ENCODE peak calls at places on chromosomes 2 and 18, in six cellular contexts. F, H, W, O, S and V are unnamed samples.

GRCh38 chr2:134897932-134898331 is 20.7 kb upstream of the CCNT2 start:
- DNase-seq in F (no peak), H (peak; percentile 24), W (no peak), O (no peak), S (no peak), V (no peak)

GRCh38 chr2:190916829-190917228 is 36.2 kb downstream of the GLS start:
- DNase-seq in F (no peak), H (no peak), W (no peak), O (no peak), S (no peak), V (no peak)

GRCh38 chr2:35080231-35080905 is 1275.2 kb upstream of the CRIM1 start:
- DNase-seq in F (no peak), H (no peak), W (no peak), O (no peak), S (no peak), V (no peak)

GRCh38 chr2:126981476-126981875 is 82.8 kb downstream of the TEX51 start:
- DNase-seq in F (peak; percentile 41), H (no peak), W (no peak), O (no peak), S (no peak), V (no peak)

GRCh38 chr18:71045331-71046065 is 756.7 kb downstream of the SOCS6 start:
- DNase-seq in F (no peak), H (no peak), W (no peak), O (no peak), S (no peak), V (no peak)

GRCh38 chr2:187224989-187225388 is 223.1 kb downstream of the CALCRL start:
- DNase-seq in F (no peak), H (peak; percentile 98), W (peak; percentile 54), O (no peak), S (peak; percentile 68), V (no peak)

GRCh38 chr2:42099431-42100173 is 51.8 kb downstream of the PKDCC start:
- DNase-seq in F (no peak), H (no peak), W (no peak), O (no peak), S (no peak), V (no peak)

GRCh38 chr2:120589782-120590608 is 145.7 kb upstream of the GLI2 start:
- DNase-seq in F (peak; percentile 22), H (no peak), W (no peak), O (no peak), S (no peak), V (no peak)

GRCh38 chr2:177174456-177174855 is 38.1 kb upstream of the HNRNPA3 start:
- DNase-seq in F (no peak), H (no peak), W (no peak), O (no peak), S (no peak), V (no peak)

GRCh38 chr2:128494640-128495321 is 176.1 kb upstream of the HS6ST1 start:
- DNase-seq in F (no peak), H (no peak), W (no peak), O (no peak), S (no peak), V (no peak)

GRCh38 chr18:76619342-76620315 is 124.6 kb upstream of the ZNF516 start:
- DNase-seq in F (no peak), H (peak; percentile 72), W (no peak), O (no peak), S (peak; percentile 65), V (no peak)

GRCh38 chr2:189860161-189860560 is 75.9 kb downstream of the PMS1 start:
- DNase-seq in F (no peak), H (no peak), W (no peak), O (no peak), S (no peak), V (no peak)

GRCh38 chr2:233075966-233076339 is 15.8 kb downstream of the INPP5D start:
- DNase-seq in F (no peak), H (peak; percentile 57), W (no peak), O (no peak), S (no peak), V (peak; percentile 82)

GRCh38 chr18:12890500-12890899 is 6.5 kb upstream of the PTPN2 start:
- DNase-seq in F (peak; percentile 45), H (peak; percentile 56), W (no peak), O (no peak), S (no peak), V (no peak)

GRCh38 chr2:167987558-167987957 is 259.8 kb downstream of the STK39 start:
- DNase-seq in F (no peak), H (no peak), W (no peak), O (no peak), S (no peak), V (no peak)

GRCh38 chr18:57772387-57772799 is 30.7 kb downstream of the ATP8B1 start:
- DNase-seq in F (peak; percentile 72), H (no peak), W (no peak), O (no peak), S (no peak), V (no peak)

GRCh38 chr2:209425082-209426071 is 1.5 kb downstream of the MAP2 start:
- DNase-seq in F (peak; percentile 32), H (peak; percentile 64), W (no peak), O (no peak), S (no peak), V (no peak)

GRCh38 chr2:237141556-237141955 is 55.9 kb downstream of the COPS8 start:
- DNase-seq in F (no peak), H (no peak), W (no peak), O (no peak), S (no peak), V (no peak)

GRCh38 chr2:236579746-236580315 is 10.2 kb downstream of the ACKR3 start:
- DNase-seq in F (no peak), H (no peak), W (no peak), O (no peak), S (no peak), V (no peak)

GRCh38 chr2:181235683-181236459 is 221.3 kb upstream of the ITGA4 start:
- DNase-seq in F (no peak), H (no peak), W (no peak), O (no peak), S (no peak), V (peak; percentile 82)

GRCh38 chr2:120390381-120391055 is 44.6 kb downstream of the INHBB start:
- DNase-seq in F (no peak), H (no peak), W (no peak), O (no peak), S (no peak), V (no peak)

GRCh38 chr2:233369462-233369861 is 15.2 kb downstream of the DGKD start:
- DNase-seq in F (no peak), H (no peak), W (no peak), O (no peak), S (no peak), V (no peak)

GRCh38 chr18:3448845-3449701 is 899 bp upstream of the TGIF1 start:
- DNase-seq in F (peak; percentile 91), H (peak; percentile 69), W (no peak), O (peak; percentile 60), S (peak; percentile 59), V (peak; percentile 44)

GRCh38 chr2:213152065-213152794 is 818 bp upstream of the IKZF2 start:
- DNase-seq in F (peak; percentile 27), H (peak; percentile 66), W (no peak), O (peak; percentile 26), S (peak; percentile 56), V (no peak)

GRCh38 chr2:109124982-109125594 is 3.9 kb upstream of the SH3RF3 start:
- DNase-seq in F (no peak), H (peak; percentile 19), W (no peak), O (no peak), S (peak; percentile 23), V (no peak)
- TF ChIP-seq CREB1 in F (no peak), H (no peak), W (no peak), O (no peak), S (no peak), V (no peak)

GRCh38 chr2:223100061-223100511 is 48.1 kb downstream of the KCNE4 start:
- DNase-seq in F (no peak), H (no peak), W (no peak), O (no peak), S (no peak), V (no peak)
- TF ChIP-seq CREB1 in F (no peak), H (no peak), W (no peak), O (no peak), S (no peak), V (no peak)

GRCh38 chr2:119265693-119266066 is 42.0 kb downstream of the STEAP3 start:
- DNase-seq in F (no peak), H (no peak), W (no peak), O (no peak), S (no peak), V (no peak)

GRCh38 chr2:119264781-119265692 is 41.4 kb downstream of the STEAP3 start:
- DNase-seq in F (peak; percentile 51), H (peak; percentile 84), W (no peak), O (peak; percentile 71), S (peak; percentile 71), V (peak; percentile 7)

GRCh38 chr2:119263025-119263424 is 39.4 kb downstream of the STEAP3 start:
- DNase-seq in F (no peak), H (no peak), W (no peak), O (no peak), S (no peak), V (no peak)

GRCh38 chr2:119261498-119262225 is 38.0 kb downstream of the STEAP3 start:
- DNase-seq in F (no peak), H (no peak), W (no peak), O (no peak), S (no peak), V (no peak)

GRCh38 chr2:119263656-119264055 is 40.0 kb downstream of the STEAP3 start:
- DNase-seq in F (no peak), H (no peak), W (no peak), O (no peak), S (no peak), V (no peak)
- TF ChIP-seq CREB1 in F (no peak), H (no peak), W (no peak), O (no peak), S (no peak), V (no peak)

GRCh38 chr2:151855111-151855510 is 26.9 kb upstream of the ARL5A start:
- DNase-seq in F (no peak), H (no peak), W (no peak), O (no peak), S (no peak), V (no peak)

GRCh38 chr2:151852260-151853069 is 24.2 kb upstream of the ARL5A start:
- DNase-seq in F (no peak), H (no peak), W (no peak), O (no peak), S (no peak), V (no peak)

GRCh38 chr2:151853070-151853758 is 25.0 kb upstream of the ARL5A start:
- DNase-seq in F (peak; percentile 68), H (no peak), W (no peak), O (no peak), S (no peak), V (no peak)

GRCh38 chr2:151849413-151850010 is 21.3 kb upstream of the ARL5A start:
- DNase-seq in F (peak; percentile 78), H (no peak), W (no peak), O (no peak), S (no peak), V (no peak)

GRCh38 chr2:151851761-151852160 is 23.5 kb upstream of the ARL5A start:
- DNase-seq in F (peak; percentile 44), H (no peak), W (no peak), O (no peak), S (no peak), V (no peak)
- TF ChIP-seq CREB1 in F (no peak), H (no peak), W (no peak), O (no peak), S (no peak), V (no peak)

GRCh38 chr2:17918789-17919188 is 40.3 kb downstream of the KCNS3 start:
- DNase-seq in F (no peak), H (peak; percentile 66), W (no peak), O (no peak), S (peak; percentile 25), V (no peak)
- TF ChIP-seq CREB1 in F (no peak), H (no peak), W (no peak), O (no peak), S (no peak), V (no peak)

GRCh38 chr2:33275689-33276444 is 200.6 kb upstream of the RASGRP3 start:
- DNase-seq in F (peak; percentile 78), H (no peak), W (no peak), O (peak; percentile 55), S (no peak), V (no peak)
- TF ChIP-seq CREB1 in F (peak; percentile 61), H (no peak), W (no peak), O (no peak), S (no peak), V (no peak)